ENCODE peak calls at places on chromosomes 5 and 9, in nine cellular contexts. E is astrocyte; O is A673; D is Caco-2; T is CD8-positive, alpha-beta T cell; N is uterus; L is neural progenitor cell; X is GM23248; P is tibial artery. M is an unnamed sample. For H3K4me1 and H3K36me3, the result is how much of the 10 kb centered on the place peaks cover.

GRCh38 chr9:116585896-116586295 is 101.2 kb upstream of the TRIM32 start:
- DNase-seq in L (no peak), T (no peak), O (no peak), P (no peak), D (no peak), N (no peak), X (peak), E (no peak), M (no peak)

GRCh38 chr5:157378509-157378908 is 81.5 kb upstream of the NIPAL4 start:
- DNase-seq in P (no peak), E (no peak), X (no peak), L (no peak), O (no peak), D (no peak), N (no peak), T (no peak), M (no peak)

GRCh38 chr9:304519-305185 is 90.0 kb downstream of the DOCK8 start:
- DNase-seq in X (no peak), L (no peak), D (no peak), O (no peak), T (no peak), P (no peak), N (no peak), E (no peak), M (no peak)

GRCh38 chr5:149242339-149242738 is 29.3 kb upstream of the AFAP1L1 start:
- DNase-seq in L (no peak), X (no peak), E (no peak), P (no peak), N (no peak), T (no peak), O (no peak), D (no peak), M (no peak)

GRCh38 chr5:89012361-89012760 is 129.4 kb upstream of the MEF2C start:
- DNase-seq in T (no peak), N (no peak), E (peak), O (peak), X (no peak), L (no peak), P (no peak), D (no peak), M (no peak)

GRCh38 chr5:90014420-90014819 is 395.1 kb downstream of the CETN3 start:
- DNase-seq in E (no peak), O (no peak), N (no peak), T (no peak), X (no peak), P (no peak), D (no peak), L (no peak), M (no peak)

GRCh38 chr9:112086627-112087026 is 88.5 kb downstream of the SUSD1 start:
- DNase-seq in X (peak), E (no peak), D (no peak), P (no peak), T (no peak), N (no peak), L (peak), O (peak), M (no peak)

GRCh38 chr5:126503602-126504104 is 80.4 kb downstream of the GRAMD2B start:
- DNase-seq in N (peak), O (no peak), T (no peak), D (no peak), P (no peak), E (peak), X (peak), L (no peak), M (no peak)

GRCh38 chr5:34834794-34835089 is 4.2 kb upstream of the TTC23L start:
- DNase-seq in L (no peak), X (no peak), E (no peak), P (no peak), D (no peak), O (no peak), T (no peak), N (no peak), M (no peak)

GRCh38 chr5:64811050-64811640 is 42.4 kb downstream of the CWC27 start:
- DNase-seq in X (peak), O (peak), E (peak), L (peak), T (no peak), D (no peak), N (no peak), P (no peak), M (no peak)

GRCh38 chr9:87886210-87887150 is 3.8 kb downstream of the SPATA31E1 start:
- DNase-seq in T (no peak), N (no peak), E (no peak), O (no peak), D (no peak), P (no peak), L (no peak), X (no peak), M (no peak)

GRCh38 chr9:15306068-15306756 is 804 bp downstream of the TTC39B start:
- DNase-seq in P (peak), O (no peak), N (peak), L (peak), E (peak), X (peak), T (peak), D (peak), M (peak)

GRCh38 chr5:135318924-135319323 is 80.1 kb downstream of the MACROH2A1 start:
- DNase-seq in O (no peak), T (no peak), X (no peak), L (no peak), N (no peak), P (no peak), E (no peak), D (peak), M (peak)

GRCh38 chr9:4491621-4491975 is 1.3 kb downstream of the SLC1A1 start:
- DNase-seq in E (no peak), X (no peak), N (no peak), O (no peak), T (no peak), D (peak), P (no peak), L (peak), M (no peak)

GRCh38 chr5:91712718-91713117 is 329.6 kb upstream of the ARRDC3 start:
- DNase-seq in X (peak), D (no peak), L (no peak), E (peak), T (no peak), O (no peak), N (no peak), P (no peak), M (no peak)

GRCh38 chr5:6162175-6162574 is 216.2 kb downstream of the MED10 start:
- DNase-seq in E (no peak), X (no peak), L (no peak), O (no peak), P (no peak), D (peak), N (no peak), T (no peak), M (no peak)

GRCh38 chr5:171524461-171524860 is 105.0 kb downstream of the FGF18 start:
- DNase-seq in L (no peak), X (no peak), D (no peak), O (no peak), N (peak), T (no peak), P (no peak), E (no peak), M (no peak)

GRCh38 chr9:25513509-25514033 is 164.7 kb downstream of the TUSC1 start:
- DNase-seq in X (no peak), E (no peak), P (no peak), N (no peak), D (no peak), L (no peak), O (no peak), T (no peak), M (no peak)

GRCh38 chr9:114034663-114035062 is 43.4 kb downstream of the AMBP start:
- DNase-seq in O (no peak), D (no peak), X (no peak), P (peak), L (no peak), T (peak), N (no peak), E (no peak), M (no peak)

GRCh38 chr5:169116961-169117461 is 183.9 kb downstream of the SLIT3 start:
- DNase-seq in P (peak), O (peak), X (peak), T (no peak), N (peak), D (peak), L (peak), E (no peak), M (no peak)

GRCh38 chr5:44821164-44821563 is 12.4 kb downstream of the MRPS30 start:
- DNase-seq in D (no peak), O (peak), L (no peak), N (no peak), E (no peak), T (no peak), P (no peak), X (no peak), M (no peak)

GRCh38 chr9:82498918-82499317 is 510.3 kb downstream of the SPATA31D1 start:
- DNase-seq in N (no peak), O (no peak), L (no peak), D (no peak), X (no peak), T (no peak), P (no peak), E (no peak), M (no peak)

GRCh38 chr5:147479949-147480348 is 29.9 kb downstream of the DPYSL3 start:
- DNase-seq in E (peak), L (peak), D (no peak), O (no peak), P (no peak), X (peak), T (no peak), N (no peak), M (no peak)

GRCh38 chr5:74145904-74146303 is 494.6 kb downstream of the ENC1 start:
- DNase-seq in T (no peak), N (no peak), P (no peak), E (no peak), X (no peak), L (no peak), D (no peak), O (no peak), M (no peak)

GRCh38 chr9:115135786-115136185 is 17.8 kb upstream of the TNC start:
- DNase-seq in O (no peak), T (no peak), P (no peak), N (no peak), L (no peak), X (peak), E (peak), D (no peak), M (no peak)

GRCh38 chr5:270340-270739 is 1.1 kb upstream of the PDCD6 start:
- DNase-seq in T (no peak), X (no peak), D (no peak), N (no peak), L (peak), O (no peak), P (no peak), E (no peak), M (no peak)

GRCh38 chr5:67208403-67208802 is 11.8 kb upstream of the CD180 start:
- DNase-seq in D (no peak), P (no peak), O (no peak), E (no peak), N (no peak), X (no peak), L (no peak), T (no peak), M (no peak)

GRCh38 chr5:134127376-134127861 is 12.9 kb downstream of the TCF7 start:
- DNase-seq in X (no peak), P (no peak), D (no peak), L (no peak), O (no peak), T (no peak), N (no peak), E (peak), M (no peak)

GRCh38 chr5:41410307-41410706 is 100.1 kb downstream of the PLCXD3 start:
- DNase-seq in N (no peak), X (no peak), D (no peak), T (no peak), L (no peak), E (no peak), O (no peak), P (no peak), M (no peak)

GRCh38 chr9:134382733-134383132 is 56.5 kb downstream of the RXRA start:
- DNase-seq in P (no peak), O (no peak), E (no peak), L (no peak), N (no peak), D (no peak), X (no peak), T (no peak), M (no peak)

GRCh38 chr9:2209400-2209799 is 194.3 kb downstream of the SMARCA2 start:
- DNase-seq in T (no peak), N (no peak), P (no peak), E (no peak), D (no peak), X (no peak), L (no peak), O (no peak), M (no peak)

DNA sequence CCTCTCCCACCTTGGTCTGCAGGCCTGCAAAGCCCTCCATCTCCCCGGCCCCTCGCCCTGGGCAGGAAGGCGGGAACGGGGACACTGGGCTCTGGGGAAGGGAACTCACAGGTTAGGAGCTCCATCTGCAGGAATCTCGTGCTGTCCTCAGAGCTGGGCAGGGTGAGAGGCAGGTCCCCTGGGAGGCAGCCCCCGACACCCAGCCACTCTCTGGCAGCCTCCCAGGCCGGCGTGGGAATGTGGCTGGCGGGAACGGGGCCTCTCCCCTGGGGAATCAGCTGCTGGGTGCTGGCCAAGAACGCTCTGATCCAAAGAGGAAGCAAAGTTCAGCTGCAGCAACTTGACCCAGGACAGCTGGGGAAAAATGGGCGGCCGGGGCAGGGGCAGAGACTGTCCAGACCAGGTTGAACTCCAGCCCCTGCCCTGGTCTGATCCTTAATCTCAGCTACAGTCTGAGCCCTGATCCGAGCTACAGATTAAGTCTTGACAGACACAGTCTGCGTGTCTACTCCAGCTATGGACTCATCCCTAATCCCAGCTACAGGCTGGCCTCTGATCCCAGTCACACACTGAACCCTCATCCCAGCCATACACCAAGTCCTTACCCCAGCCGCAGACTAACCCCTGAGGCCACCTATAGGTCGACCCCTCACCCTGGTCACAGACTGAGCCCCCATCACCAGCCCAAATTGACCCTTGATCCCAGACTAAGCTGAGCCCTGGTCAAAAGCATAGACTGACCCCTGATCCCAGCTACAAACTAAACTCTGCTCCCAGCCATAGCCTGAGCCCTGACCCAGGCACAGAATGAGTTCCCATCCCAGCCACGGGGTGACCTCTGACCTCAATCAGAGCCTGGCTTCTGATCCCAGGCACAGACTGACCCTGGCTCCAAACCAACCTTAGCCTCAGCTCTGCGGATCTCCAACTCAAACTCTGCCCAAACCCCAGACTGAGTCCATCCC is 37.3 kb upstream of the EGFL7 start:
- DNase-seq in X (peak), N (peak), P (peak), D (peak), O (peak), E (peak), T (no peak), L (peak), M (no peak)
- H3K4me1 ChIP-seq in X (under half), N (under half), P (half or more), D (under half), O (under half), E (under half), T (under half), L (under half), M (under half)

DNA sequence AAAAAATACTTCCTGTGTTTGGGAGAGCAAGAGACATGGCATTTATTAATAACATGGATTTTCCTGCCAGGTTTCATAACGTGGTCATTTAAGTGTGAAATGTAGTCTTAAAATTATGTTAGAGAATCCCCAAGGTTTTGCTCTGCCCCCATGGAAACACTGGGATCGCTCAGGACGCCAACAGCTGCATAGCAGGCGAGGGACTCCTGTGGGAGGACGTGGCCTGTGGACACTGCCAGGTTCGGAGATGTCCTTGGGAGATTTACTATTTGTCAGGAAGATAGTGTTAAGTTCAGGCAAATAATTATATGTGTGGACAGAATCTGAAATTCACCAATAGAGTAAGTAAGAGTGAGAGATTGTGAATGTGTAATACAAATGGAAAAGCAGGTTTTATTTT is 977 bp downstream of the BTNL9 start:
- DNase-seq in T (no peak), L (no peak), E (no peak), X (no peak), D (no peak), P (no peak), N (no peak), O (no peak), M (no peak)
- H3K4me3 ChIP-seq in T (no peak), L (no peak), E (no peak), X (no peak), D (no peak), P (no peak), N (no peak), O (no peak), M (no peak)

GRCh38 chr5:142057697-142058056 is 44.9 kb upstream of the GNPDA1 start:
- DNase-seq in D (no peak), E (no peak), O (no peak), T (no peak), X (no peak), P (no peak), L (no peak), N (no peak), M (no peak)
- H3K36me3 ChIP-seq in D (under half), E (under half), O (under half), T (under half), X (under half), P (under half), L (under half), N (under half), M (under half)

GRCh38 chr5:95858661-95859326 is 36.3 kb upstream of the GLRX start:
- DNase-seq in T (peak), P (peak), E (peak), D (peak), X (peak), O (peak), L (peak), N (peak), M (peak)
- H3K4me1 ChIP-seq in T (under half), P (half or more), E (half or more), D (under half), X (half or more), O (under half), L (under half), N (under half), M (half or more)

DNA sequence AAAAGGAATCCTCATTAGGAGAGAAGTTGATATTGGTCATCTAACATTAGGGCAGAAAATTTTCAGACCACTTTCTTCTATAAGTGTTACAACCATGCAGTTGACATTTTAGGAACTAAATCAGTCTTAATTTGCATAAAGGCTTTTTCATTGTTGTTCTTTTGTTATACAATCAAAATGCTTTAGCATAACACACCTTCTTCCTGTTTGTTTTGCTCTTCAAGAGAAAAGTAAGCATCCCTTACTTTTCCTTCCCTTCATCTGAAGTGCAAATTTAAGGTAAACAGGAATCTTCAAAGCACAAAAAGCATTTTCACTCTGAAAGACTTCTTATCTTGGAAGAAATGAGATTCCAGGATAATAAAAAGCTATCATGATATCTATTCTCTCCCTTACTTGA is 273.6 kb downstream of the PTPRD start:
- DNase-seq in L (no peak), X (no peak), O (no peak), T (no peak), D (no peak), N (no peak), P (no peak), E (no peak), M (no peak)
- H3K4me3 ChIP-seq in L (no peak), X (no peak), O (no peak), T (no peak), D (no peak), N (no peak), P (no peak), E (no peak), M (no peak)

GRCh38 chr9:126144617-126145456 is 181.8 kb upstream of the MVB12B start:
- DNase-seq in O (no peak), N (no peak), L (no peak), D (no peak), E (no peak), X (no peak), T (peak), P (no peak), M (no peak)

GRCh38 chr9:126146254-126147145 is 180.1 kb upstream of the MVB12B start:
- DNase-seq in E (no peak), D (peak), X (peak), N (no peak), O (peak), P (no peak), L (peak), T (peak), M (no peak)

GRCh38 chr9:126144215-126144614 is 182.4 kb upstream of the MVB12B start:
- DNase-seq in N (no peak), P (no peak), E (no peak), O (no peak), T (no peak), L (no peak), D (no peak), X (no peak), M (no peak)

GRCh38 chr9:126147186-126147585 is 179.4 kb upstream of the MVB12B start:
- DNase-seq in N (no peak), O (no peak), T (peak), D (no peak), E (no peak), X (no peak), L (no peak), P (no peak), M (no peak)

GRCh38 chr9:126145887-126146253 is 180.8 kb upstream of the MVB12B start:
- DNase-seq in N (no peak), D (no peak), P (no peak), L (no peak), E (no peak), X (no peak), O (no peak), T (peak), M (no peak)
- H3K36me3 ChIP-seq in N (under half), D (under half), P (under half), L (under half), E (under half), X (under half), O (under half), T (under half), M (under half)

M was measured in RWPE2.